ENCODE peak calls at places on chromosomes 12 and 14, in six cellular contexts. M is OCI-LY7, O is astrocyte of the spinal cord, V is body of pancreas, R is cardiac muscle cell, F is transverse colon. H is an unnamed sample.

GRCh38 chr14:37901978-37902377 is 305.7 kb upstream of the SSTR1 start:
- DNase-seq in M (no peak), O (no peak), V (peak), R (no peak), F (no peak), H (no peak)

GRCh38 chr12:122171399-122171798 is 2.6 kb downstream of the IL31 start:
- DNase-seq in M (no peak), O (no peak), V (no peak), R (no peak), F (no peak), H (no peak)

GRCh38 chr12:121009744-121010143 is 6.5 kb downstream of the C12orf43 start:
- DNase-seq in M (peak), O (peak), V (peak), R (peak), F (peak), H (peak)

GRCh38 chr12:51886021-51886710 is 1.7 kb upstream of the ANKRD33 start:
- DNase-seq in M (peak), O (peak), V (peak), R (peak), F (peak), H (peak)

GRCh38 chr14:71739273-71739990 is 192.8 kb upstream of the RGS6 start:
- DNase-seq in M (no peak), O (no peak), V (peak), R (peak), F (peak), H (no peak)

GRCh38 chr12:5434647-5434968 is 2.7 kb downstream of the NTF3 start:
- DNase-seq in M (no peak), O (no peak), V (no peak), R (no peak), F (no peak), H (no peak)

GRCh38 chr14:45198551-45198950 is 54.5 kb downstream of the MIS18BP1 start:
- DNase-seq in M (no peak), O (peak), V (no peak), R (peak), F (no peak), H (no peak)

GRCh38 chr12:51851408-51852097 is 3.0 kb upstream of the FIGNL2 start:
- DNase-seq in M (no peak), O (no peak), V (no peak), R (no peak), F (no peak), H (no peak)

GRCh38 chr14:66746316-66747006 is 238.5 kb downstream of the GPHN start:
- DNase-seq in M (peak), O (peak), V (peak), R (peak), F (no peak), H (peak)

GRCh38 chr12:107668320-107668719 is 17.3 kb upstream of the PWP1 start:
- DNase-seq in M (no peak), O (no peak), V (no peak), R (no peak), F (no peak), H (no peak)

GRCh38 chr12:24754690-24755638 is 193.9 kb downstream of the BCAT1 start:
- DNase-seq in M (no peak), O (peak), V (no peak), R (peak), F (no peak), H (no peak)

GRCh38 chr12:70971395-70971794 is 50.9 kb upstream of the PTPRR start:
- DNase-seq in M (no peak), O (peak), V (no peak), R (peak), F (no peak), H (no peak)

GRCh38 chr12:70070494-70071007 is 172.7 kb upstream of the CNOT2 start:
- DNase-seq in M (no peak), O (peak), V (no peak), R (no peak), F (no peak), H (no peak)

GRCh38 chr14:24816011-24816928 is 182.3 kb upstream of the GZMB start:
- DNase-seq in M (no peak), O (no peak), V (peak), R (peak), F (peak), H (no peak)

GRCh38 chr14:72439707-72440106 is 454.2 kb downstream of the DPF3 start:
- DNase-seq in M (no peak), O (no peak), V (no peak), R (no peak), F (no peak), H (no peak)

GRCh38 chr14:58731465-58732330 is 93.9 kb downstream of the DACT1 start:
- DNase-seq in M (no peak), O (peak), V (no peak), R (peak), F (no peak), H (no peak)

GRCh38 chr14:89936654-89937185 is 17.8 kb downstream of the EFCAB11 start:
- DNase-seq in M (no peak), O (no peak), V (no peak), R (no peak), F (no peak), H (no peak)

GRCh38 chr12:77299910-77300772 is 234.8 kb upstream of the E2F7 start:
- DNase-seq in M (no peak), O (peak), V (no peak), R (peak), F (no peak), H (no peak)

GRCh38 chr14:105138021-105138541 is 30.5 kb downstream of the JAG2 start:
- DNase-seq in M (no peak), O (no peak), V (no peak), R (no peak), F (no peak), H (no peak)

GRCh38 chr14:73935666-73936065 is 14.2 kb downstream of the FAM161B start:
- DNase-seq in M (peak), O (peak), V (no peak), R (peak), F (no peak), H (no peak)

GRCh38 chr14:99930420-99931274 is 134.6 kb upstream of the EVL start:
- DNase-seq in M (no peak), O (no peak), V (no peak), R (no peak), F (no peak), H (no peak)

GRCh38 chr14:33916663-33917565 is 34.0 kb downstream of the EGLN3 start:
- DNase-seq in M (no peak), O (peak), V (no peak), R (peak), F (no peak), H (no peak)

GRCh38 chr12:29035112-29035511 is 114.0 kb upstream of the FAR2 start:
- DNase-seq in M (no peak), O (no peak), V (no peak), R (no peak), F (no peak), H (no peak)

GRCh38 chr12:47825239-47825639 is 5.5 kb upstream of the HDAC7 start:
- DNase-seq in M (no peak), O (no peak), V (peak), R (no peak), F (no peak), H (peak)

GRCh38 chr14:45003924-45004323 is 41.9 kb downstream of the TOGARAM1 start:
- DNase-seq in M (no peak), O (no peak), V (no peak), R (no peak), F (no peak), H (no peak)

GRCh38 chr12:116631619-116632018 is 72.4 kb downstream of the MAP1LC3B2 start:
- DNase-seq in M (no peak), O (no peak), V (no peak), R (no peak), F (no peak), H (no peak)

GRCh38 chr14:72888636-72889201 is 5.2 kb downstream of the DPF3 start:
- DNase-seq in M (no peak), O (peak), V (no peak), R (no peak), F (no peak), H (no peak)

DNA sequence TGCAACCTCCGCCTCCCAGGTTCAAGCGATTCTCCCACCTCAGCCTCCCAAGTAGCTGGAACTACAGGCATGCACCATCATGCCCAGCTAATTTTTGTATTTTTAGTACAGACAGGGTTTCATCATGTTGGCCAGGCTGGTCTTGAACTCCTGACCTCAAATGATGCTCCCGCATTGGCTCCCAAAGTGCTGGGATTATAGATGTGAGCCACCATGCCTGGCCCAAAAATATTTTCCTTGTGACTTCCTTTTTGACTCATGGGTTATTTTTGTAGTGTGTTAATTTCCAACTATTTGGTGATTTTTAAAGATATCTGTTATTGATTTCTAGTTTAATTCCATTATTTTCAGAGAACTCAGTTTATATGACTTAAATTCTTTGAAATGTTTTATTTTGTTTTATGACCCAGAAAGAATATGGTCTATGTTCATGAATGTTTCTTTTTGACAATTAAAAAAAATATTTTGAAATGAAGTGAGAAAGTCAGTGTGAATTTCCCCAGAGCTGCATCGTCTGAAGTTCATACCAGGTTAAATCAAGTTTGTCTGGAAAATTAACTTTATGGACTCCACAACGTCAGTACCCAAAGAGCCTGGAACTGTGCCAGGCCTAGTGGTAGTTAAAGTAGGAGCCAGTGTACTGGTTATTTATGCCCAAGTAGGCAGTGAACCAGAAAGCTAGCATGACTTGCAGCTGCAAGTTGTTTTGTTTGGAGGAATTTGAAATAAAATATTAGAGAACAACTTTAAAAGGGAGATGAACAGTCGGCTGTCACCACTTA is 2.8 kb upstream of the CDKL1 start:
- DNase-seq in M (no peak), O (peak), V (peak), R (peak), F (peak), H (peak)
- H3K4me3 ChIP-seq in M (no peak), O (no peak), V (no peak), R (no peak), F (no peak), H (no peak)

GRCh38 chr14:35340616-35341453 is 48.7 kb downstream of the PSMA6 start:
- DNase-seq in M (no peak), O (no peak), V (no peak), R (no peak), F (no peak), H (no peak)
- H3K4me3 ChIP-seq in M (no peak), O (no peak), V (no peak), R (no peak), F (no peak), H (no peak)

DNA sequence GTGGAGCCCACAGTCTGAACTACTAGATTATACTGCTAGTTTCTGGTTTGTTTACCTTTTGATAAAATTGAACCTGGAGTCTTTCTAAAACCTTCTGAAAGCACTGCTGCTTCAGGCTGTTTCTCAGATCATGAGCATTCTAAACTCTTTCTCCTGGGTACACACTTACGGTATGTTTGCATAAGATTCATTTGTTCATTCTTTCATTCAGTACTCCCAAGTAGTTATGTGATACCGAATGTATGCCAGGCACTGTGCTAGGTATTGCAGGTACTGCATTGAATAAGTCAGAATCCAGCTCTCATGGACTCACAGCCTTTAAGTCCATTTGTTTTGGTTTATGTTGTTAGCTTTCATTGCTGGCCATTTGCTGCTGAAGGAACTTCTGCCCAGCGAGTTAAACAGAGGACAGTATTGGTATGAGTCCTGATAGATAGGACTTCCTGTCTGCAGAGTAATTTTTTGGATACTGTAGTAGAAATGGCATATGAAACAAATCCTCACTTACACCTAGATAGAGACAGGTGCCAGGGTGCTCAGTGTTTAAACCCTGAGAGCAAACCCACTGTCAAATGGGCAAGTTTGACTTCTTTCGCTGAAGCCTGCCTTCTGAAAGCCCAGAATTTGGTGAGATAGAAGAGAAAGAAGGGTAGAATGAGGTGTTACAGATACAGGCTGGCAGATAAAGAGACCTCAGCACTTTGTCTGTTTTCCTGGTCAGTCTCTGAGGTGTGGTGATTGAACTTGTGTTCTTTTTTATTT is 2.1 kb downstream of the SUSD6 start:
- DNase-seq in M (no peak), O (no peak), V (no peak), R (no peak), F (no peak), H (no peak)
- H3K4me3 ChIP-seq in M (peak), O (peak), V (no peak), R (peak), F (no peak), H (no peak)

DNA sequence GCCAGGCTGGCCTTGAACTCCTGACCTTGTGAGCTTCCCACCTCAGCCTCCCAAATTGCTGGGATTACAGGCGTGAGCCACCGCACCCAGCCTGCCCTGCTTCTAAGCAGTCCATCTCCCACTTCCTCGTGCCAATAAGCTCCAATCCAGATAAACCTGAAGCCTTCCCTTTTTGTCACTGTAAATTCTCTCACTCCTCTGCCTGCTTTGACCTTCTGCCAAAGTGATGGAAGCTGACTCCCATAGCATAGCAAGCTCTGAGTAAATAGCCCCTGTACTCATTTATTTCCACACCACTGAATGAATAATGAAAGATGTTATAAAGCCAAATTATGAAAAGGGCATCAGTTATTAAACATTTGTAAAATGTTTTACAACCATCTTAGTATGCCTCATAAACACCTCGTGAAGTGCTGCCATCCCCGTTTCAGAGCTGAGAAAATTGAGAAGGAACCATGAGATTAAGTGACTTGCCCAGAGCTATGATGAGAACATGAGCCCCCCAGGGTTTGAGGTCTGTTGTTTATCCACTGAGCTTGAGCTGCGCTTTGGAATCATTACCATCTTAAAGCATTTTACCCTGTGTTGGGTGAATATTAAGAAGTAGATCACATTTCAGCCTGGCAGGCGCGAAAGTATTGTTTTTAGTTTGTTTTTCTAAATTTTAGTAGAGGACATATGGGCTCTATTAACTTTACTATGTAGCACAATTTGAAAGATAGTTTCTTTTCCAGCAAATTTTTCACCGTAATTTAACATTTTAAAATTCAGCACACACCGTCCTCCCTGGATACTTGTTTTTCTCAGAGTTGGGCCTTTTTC is 30.3 kb downstream of the MANSC1 start:
- DNase-seq in M (no peak), O (peak), V (no peak), R (peak), F (peak), H (no peak)
- H3K4me3 ChIP-seq in M (no peak), O (peak), V (no peak), R (no peak), F (no peak), H (no peak)

GRCh38 chr12:3200032-3200617 is 122.9 kb downstream of the TSPAN9 start:
- DNase-seq in M (no peak), O (peak), V (peak), R (peak), F (peak), H (peak)
- H3K4me3 ChIP-seq in M (no peak), O (peak), V (peak), R (peak), F (peak), H (peak)

GRCh38 chr14:103339561-103339960 is 5.5 kb downstream of the EIF5 start:
- DNase-seq in M (no peak), O (no peak), V (no peak), R (no peak), F (no peak), H (no peak)

GRCh38 chr14:103333754-103334643 is at the start of gene EIF5:
- DNase-seq in M (peak), O (peak), V (peak), R (peak), F (peak), H (peak)

GRCh38 chr14:103337794-103338193 is 3.8 kb downstream of the EIF5 start:
- DNase-seq in M (no peak), O (no peak), V (no peak), R (no peak), F (no peak), H (no peak)

GRCh38 chr14:103334644-103335603 is 887 bp downstream of the EIF5 start:
- DNase-seq in M (peak), O (peak), V (peak), R (peak), F (peak), H (peak)

GRCh38 chr14:103336191-103336590 is 2.2 kb downstream of the EIF5 start:
- DNase-seq in M (no peak), O (no peak), V (no peak), R (no peak), F (no peak), H (no peak)
- H3K4me3 ChIP-seq in M (peak), O (no peak), V (no peak), R (peak), F (no peak), H (no peak)

DNA sequence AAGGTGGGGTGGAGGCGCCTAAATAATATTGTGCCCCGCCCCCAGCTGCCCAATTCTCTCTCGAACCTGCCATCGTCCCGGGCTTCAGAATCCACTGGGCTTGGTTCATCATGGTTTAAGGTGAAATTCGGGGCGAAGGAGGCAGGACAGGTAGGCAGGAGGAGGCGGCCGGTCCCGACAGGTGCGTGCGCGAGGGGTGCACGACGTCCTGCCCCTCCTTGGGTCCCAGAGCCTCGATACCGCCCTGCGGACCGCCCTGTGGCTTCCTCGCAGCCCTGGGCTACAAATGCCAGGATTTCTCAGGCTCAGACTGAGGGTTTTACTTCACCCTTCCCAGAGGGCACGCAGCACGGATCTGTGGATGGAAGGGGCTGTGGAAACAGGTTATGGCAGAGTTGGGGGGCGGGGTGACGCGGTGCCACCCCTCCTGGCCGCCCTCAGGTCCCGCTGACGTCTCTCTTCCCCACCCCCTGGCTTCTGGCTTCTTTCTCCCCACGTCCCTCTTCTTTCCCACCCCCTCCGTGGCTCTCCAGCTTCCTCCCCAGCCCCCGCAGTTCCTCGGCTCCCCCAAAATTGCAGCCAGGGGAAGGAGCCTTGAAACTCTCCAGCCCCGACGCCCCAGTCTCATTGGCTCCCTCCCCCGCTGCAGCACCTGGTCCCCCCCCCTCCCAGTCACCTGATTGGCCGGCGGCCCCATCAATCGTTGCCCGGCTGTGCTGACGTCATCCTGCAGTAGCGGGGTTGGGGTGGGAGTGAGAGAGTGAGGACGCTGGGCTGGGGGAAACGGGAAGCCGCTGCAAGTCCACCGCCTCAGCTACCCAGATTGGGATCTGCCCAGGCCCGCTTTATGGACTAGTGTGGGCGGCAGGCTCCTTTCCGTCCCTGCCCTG is at the start of gene CLSTN3:
- DNase-seq in M (peak), O (peak), V (peak), R (peak), F (peak), H (peak)
- H3K4me3 ChIP-seq in M (peak), O (peak), V (peak), R (peak), F (peak), H (peak)

H was measured in thyroid gland.